ENCODE peak calls at places on chromosomes 11 and 22, in ten cellular contexts. I is Peyer's patch; J is activated CD4-positive, alpha-beta T cell treated with anti-CD3 and anti-CD28 coated beads, Interleukin-2, amount 10 ng/mL, durations not matched to agents 7 days and 5 days; W is GM06990; O is adrenal gland; E is putamen; H is MM.1S; U is cardiac fibroblast; V is mesendoderm; Y is Panc1. S is an unnamed sample.

GRCh38 chr11:46345131-46345597 is 2.1 kb upstream of the DGKZ start:
- DNase-seq in J (no peak), V (peak), H (no peak), O (no peak), W (peak), U (no peak), Y (no peak), E (no peak), I (no peak), S (no peak)

GRCh38 chr22:46547179-46547882 is 9.9 kb upstream of the CELSR1 start:
- DNase-seq in O (peak), W (no peak), Y (no peak), H (no peak), J (no peak), E (no peak), I (peak), V (no peak), U (peak), S (no peak)

GRCh38 chr11:1397146-1397861 is 7.6 kb downstream of the BRSK2 start:
- DNase-seq in H (no peak), O (no peak), I (no peak), V (no peak), U (no peak), J (no peak), E (peak), Y (no peak), W (no peak), S (no peak)

GRCh38 chr11:65504671-65505433 is 6.0 kb downstream of the MALAT1 start:
- DNase-seq in H (peak), I (no peak), W (no peak), U (peak), O (no peak), J (no peak), V (peak), E (no peak), Y (no peak), S (no peak)

GRCh38 chr22:31829505-31829904 is 75.7 kb downstream of the DEPDC5 start:
- DNase-seq in W (peak), U (peak), O (peak), J (no peak), E (peak), Y (peak), H (no peak), V (no peak), I (no peak), S (no peak)

GRCh38 chr22:46594947-46595298 is 25.3 kb upstream of the GRAMD4 start:
- DNase-seq in W (no peak), E (no peak), Y (no peak), J (no peak), I (no peak), V (no peak), O (no peak), H (no peak), U (no peak), S (no peak)

GRCh38 chr11:124465368-124465767 is 19.9 kb upstream of the OR8B8 start:
- DNase-seq in J (no peak), E (no peak), Y (no peak), W (no peak), H (no peak), O (no peak), I (no peak), U (no peak), V (no peak), S (no peak)

GRCh38 chr11:130323452-130324448 is 9.0 kb upstream of the ZBTB44 start:
- DNase-seq in U (peak), V (no peak), E (no peak), O (no peak), W (no peak), I (no peak), H (no peak), Y (no peak), J (no peak), S (no peak)

GRCh38 chr22:20584872-20585639 is 77.6 kb downstream of the MED15 start:
- DNase-seq in I (peak), E (no peak), U (no peak), O (no peak), J (no peak), V (no peak), W (no peak), Y (no peak), H (no peak), S (no peak)

GRCh38 chr22:38754247-38755154 is 1.3 kb downstream of the SUN2 start:
- DNase-seq in U (peak), H (peak), O (peak), Y (no peak), W (no peak), E (no peak), V (peak), J (peak), I (peak), S (peak)

GRCh38 chr11:19367051-19367709 is 126.4 kb upstream of the E2F8 start:
- DNase-seq in Y (no peak), W (no peak), V (no peak), O (no peak), J (no peak), H (no peak), U (peak), E (no peak), I (no peak), S (no peak)

GRCh38 chr11:236774-237767 is at the start of gene PSMD13:
- DNase-seq in J (peak), U (peak), W (peak), Y (no peak), H (peak), O (peak), V (peak), I (peak), E (peak), S (no peak)

GRCh38 chr11:126573325-126574076 is 218.0 kb downstream of the ST3GAL4 start:
- DNase-seq in U (no peak), Y (no peak), O (no peak), E (no peak), I (no peak), H (peak), V (peak), J (no peak), W (no peak), S (no peak)

GRCh38 chr11:65425971-65426838 is 3.6 kb downstream of the NEAT1 start:
- DNase-seq in I (peak), V (no peak), H (peak), J (peak), E (peak), Y (no peak), W (peak), O (peak), U (peak), S (no peak)

GRCh38 chr11:86176165-86176884 is 68.2 kb upstream of the EED start:
- DNase-seq in J (peak), E (peak), Y (no peak), W (peak), O (no peak), U (peak), V (no peak), I (no peak), H (no peak), S (no peak)

GRCh38 chr22:39300198-39300830 is 19.1 kb downstream of the RPL3 start:
- DNase-seq in W (no peak), H (no peak), V (peak), O (peak), J (no peak), U (peak), I (no peak), E (peak), Y (no peak), S (no peak)

GRCh38 chr11:44397586-44398178 is 87.7 kb upstream of the ALX4 start:
- DNase-seq in V (no peak), Y (no peak), E (no peak), J (no peak), U (no peak), I (no peak), H (no peak), W (no peak), O (no peak), S (no peak)

GRCh38 chr11:5600374-5600851 is 4.0 kb downstream of the TRIM6 start:
- DNase-seq in U (peak), Y (peak), J (peak), W (peak), I (peak), O (peak), V (peak), E (no peak), H (peak), S (peak)